ENCODE peak calls at places on chromosomes 16 and 17, in six cellular contexts. R is breast epithelium, J is heart right ventricle, W is tibial artery, K is stomach, G is body of pancreas. O is an unnamed sample.

GRCh38 chr17:16491703-16492612 is at the start of gene LRRC75A:
- DNase-seq in R (no peak), J (peak; percentile 17), W (peak; percentile 68), K (peak; percentile 59), G (peak; percentile 49), O (peak; percentile 53)

GRCh38 chr17:2871720-2872119 is 75.5 kb downstream of the RAP1GAP2 start:
- DNase-seq in R (no peak), J (no peak), W (no peak), K (no peak), G (no peak), O (no peak)

GRCh38 chr16:9533042-9533441 is 441.6 kb downstream of the HAPSTR1 start:
- DNase-seq in R (no peak), J (no peak), W (no peak), K (no peak), G (no peak), O (no peak)

GRCh38 chr17:20156196-20157077 is 147.3 kb downstream of the SPECC1 start:
- DNase-seq in R (peak; percentile 27), J (no peak), W (no peak), K (peak; percentile 49), G (peak; percentile 62), O (peak; percentile 39)

GRCh38 chr17:65092262-65092661 is 35.7 kb upstream of the GNA13 start:
- DNase-seq in R (no peak), J (no peak), W (no peak), K (no peak), G (no peak), O (no peak)

GRCh38 chr16:89905511-89906140 is 13.0 kb upstream of the MC1R start:
- DNase-seq in R (no peak), J (no peak), W (no peak), K (no peak), G (no peak), O (no peak)

GRCh38 chr16:8740775-8741355 is 56.6 kb downstream of the TMEM186 start:
- DNase-seq in R (no peak), J (peak; percentile 37), W (no peak), K (peak; percentile 55), G (peak; percentile 61), O (no peak)

GRCh38 chr16:22352726-22353125 is 21.7 kb downstream of the CDR2 start:
- DNase-seq in R (no peak), J (no peak), W (no peak), K (no peak), G (no peak), O (no peak)

GRCh38 chr16:71769222-71769621 is 39.4 kb downstream of the AP1G1 start:
- DNase-seq in R (no peak), J (no peak), W (no peak), K (no peak), G (no peak), O (no peak)

GRCh38 chr16:75287708-75288107 is 36.3 kb upstream of the BCAR1 start:
- DNase-seq in R (no peak), J (no peak), W (no peak), K (no peak), G (no peak), O (no peak)

GRCh38 chr16:85568519-85568918 is 44.6 kb upstream of the GSE1 start:
- DNase-seq in R (no peak), J (no peak), W (no peak), K (peak; percentile 73), G (no peak), O (no peak)

GRCh38 chr16:65919116-65919515 is 447.4 kb upstream of the CDH5 start:
- DNase-seq in R (no peak), J (no peak), W (no peak), K (no peak), G (no peak), O (no peak)

GRCh38 chr17:55426851-55427586 is 5.4 kb upstream of the MMD start:
- DNase-seq in R (no peak), J (no peak), W (no peak), K (no peak), G (no peak), O (no peak)

GRCh38 chr17:66964930-66965800 is 658 bp downstream of the CACNG4 start:
- DNase-seq in R (peak; percentile 53), J (no peak), W (no peak), K (no peak), G (peak; percentile 23), O (peak; percentile 86)

GRCh38 chr16:65739518-65739917 is 617.7 kb upstream of the CDH11 start:
- DNase-seq in R (no peak), J (no peak), W (no peak), K (no peak), G (no peak), O (no peak)

GRCh38 chr17:37116802-37117201 is 168.0 kb downstream of the AATF start:
- DNase-seq in R (no peak), J (no peak), W (no peak), K (no peak), G (no peak), O (no peak)

GRCh38 chr16:74724820-74725549 is 24.3 kb upstream of the MLKL start:
- DNase-seq in R (no peak), J (no peak), W (no peak), K (no peak), G (no peak), O (no peak)

GRCh38 chr17:55717898-55718735 is 4.5 kb downstream of the TMEM100 start:
- DNase-seq in R (peak; percentile 63), J (peak; percentile 81), W (peak; percentile 84), K (peak; percentile 81), G (peak; percentile 75), O (peak; percentile 82)

GRCh38 chr16:1037023-1037933 is 35.3 kb upstream of the SSTR5 start:
- DNase-seq in R (no peak), J (no peak), W (no peak), K (no peak), G (no peak), O (peak; percentile 86)

GRCh38 chr16:55640714-55641327 is 15.0 kb upstream of the SLC6A2 start:
- DNase-seq in R (no peak), J (no peak), W (no peak), K (no peak), G (no peak), O (no peak)

GRCh38 chr17:56083475-56083874 is 69.8 kb upstream of the ANKFN1 start:
- DNase-seq in R (no peak), J (no peak), W (no peak), K (no peak), G (no peak), O (no peak)

GRCh38 chr16:85541181-85541580 is 71.9 kb upstream of the GSE1 start:
- DNase-seq in R (no peak), J (no peak), W (no peak), K (no peak), G (no peak), O (no peak)

GRCh38 chr17:2364132-2365116 is 27.1 kb downstream of the SGSM2 start:
- DNase-seq in R (no peak), J (peak; percentile 63), W (no peak), K (no peak), G (no peak), O (no peak)

GRCh38 chr16:19810817-19811731 is 73.6 kb downstream of the GPRC5B start:
- DNase-seq in R (no peak), J (no peak), W (no peak), K (no peak), G (no peak), O (no peak)

DNA sequence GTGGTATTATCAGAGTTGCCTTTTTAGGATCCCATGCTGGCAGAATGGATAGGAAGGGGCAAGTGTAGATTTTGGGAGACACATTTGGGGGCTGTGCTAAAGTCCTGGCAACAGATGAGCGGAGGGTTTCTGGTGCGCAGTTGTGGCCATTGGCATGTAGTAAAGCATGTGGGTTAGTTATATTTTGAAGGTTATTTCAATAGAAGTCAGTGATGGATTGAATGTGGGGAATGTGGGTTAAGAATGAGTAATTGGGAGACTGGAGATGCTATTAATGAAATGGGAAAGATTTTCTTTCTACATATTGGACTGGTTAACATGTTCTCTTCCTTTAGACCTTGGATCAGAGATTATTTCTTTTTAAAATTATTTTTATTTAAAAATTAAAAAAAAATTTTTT is 10.0 kb downstream of the DUS2 start:
- DNase-seq in R (no peak), J (no peak), W (no peak), K (no peak), G (no peak), O (no peak)
- H3K4me3 ChIP-seq in R (no peak overlapping the region), J (no peak overlapping the region), W (no peak overlapping the region), K (no peak overlapping the region), G (no peak overlapping the region), O (no peak overlapping the region)

GRCh38 chr17:7549401-7550055 is 670 bp downstream of the TNFSF12 start:
- DNase-seq in R (no peak), J (no peak), W (no peak), K (peak; percentile 33), G (no peak), O (no peak)

GRCh38 chr17:7548585-7549400 is at the start of gene TNFSF12:
- DNase-seq in R (peak; percentile 27), J (peak; percentile 83), W (peak; percentile 84), K (peak; percentile 55), G (peak; percentile 61), O (peak; percentile 51)

GRCh38 chr17:7552621-7553051 is 3.8 kb downstream of the TNFSF12 start:
- DNase-seq in R (no peak), J (no peak), W (no peak), K (no peak), G (no peak), O (no peak)

GRCh38 chr17:7551396-7551795 is 2.5 kb downstream of the TNFSF12 start:
- DNase-seq in R (no peak), J (no peak), W (no peak), K (no peak), G (no peak), O (no peak)

DNA sequence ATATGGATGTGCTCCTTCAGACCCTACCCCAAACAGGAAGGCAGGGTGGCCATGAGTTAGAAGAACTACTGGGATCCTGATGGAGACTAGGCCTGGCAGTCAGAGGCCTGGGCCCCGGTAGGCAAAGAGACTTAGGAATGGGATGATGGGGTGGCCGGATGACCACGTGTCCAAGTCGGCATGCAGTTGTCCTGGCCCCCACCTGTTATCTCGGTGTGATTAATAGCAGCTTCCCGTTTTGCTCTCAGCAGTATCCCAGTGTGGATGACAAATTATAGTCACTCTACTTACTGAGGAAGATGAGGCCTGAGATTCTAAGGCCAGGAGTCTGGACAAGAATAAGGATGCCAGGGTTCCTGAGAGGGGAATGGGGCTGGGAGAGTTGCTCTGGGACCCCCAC is 1.5 kb downstream of the TNFSF12 start:
- DNase-seq in R (no peak), J (no peak), W (no peak), K (no peak), G (no peak), O (no peak)
- H3K27ac ChIP-seq in R (peak overlapping the region; percentile 89), J (peak overlapping the region; percentile 92), W (peak overlapping the region; percentile 90), K (peak overlapping the region; percentile 96), G (no peak overlapping the region), O (no peak overlapping the region)

DNA sequence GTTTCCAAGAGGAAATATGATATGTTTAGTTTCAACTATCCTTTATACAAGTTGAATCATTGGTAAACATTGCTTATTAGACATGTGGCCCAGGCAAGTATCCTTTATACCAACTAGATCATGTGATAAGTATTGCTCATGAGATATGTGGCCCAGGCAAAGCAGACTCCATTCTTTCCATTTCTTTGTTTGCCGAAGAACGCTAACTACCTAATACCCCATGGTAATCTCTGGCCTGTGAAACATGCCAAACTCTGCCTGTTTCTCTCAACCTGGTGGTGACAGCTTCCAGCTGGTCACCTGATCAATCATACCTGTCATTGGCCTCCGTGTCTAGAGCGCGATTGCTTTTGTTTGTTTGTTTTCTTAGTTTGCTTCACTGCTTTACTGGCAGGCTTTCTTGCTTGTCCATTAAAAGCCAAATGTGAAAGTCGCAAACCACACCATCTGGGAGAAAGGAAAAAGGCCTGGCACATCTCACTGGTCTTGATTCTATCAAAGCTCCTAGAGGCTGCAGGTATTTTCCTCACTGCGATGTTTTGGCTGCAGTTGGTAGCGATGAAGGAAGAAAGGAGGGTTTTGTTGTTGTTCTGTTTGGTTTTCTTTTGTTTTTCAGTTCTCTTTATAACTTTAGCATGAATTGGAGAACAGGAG is 686.2 kb downstream of the KCNJ2 start:
- DNase-seq in R (no peak), J (no peak), W (no peak), K (peak; percentile 26), G (peak; percentile 14), O (no peak)
- H3K4me3 ChIP-seq in R (no peak overlapping the region), J (no peak overlapping the region), W (no peak overlapping the region), K (no peak overlapping the region), G (no peak overlapping the region), O (no peak overlapping the region)

GRCh38 chr16:26987631-26988030 is 79.1 kb upstream of the C16orf82 start:
- DNase-seq in R (no peak), J (no peak), W (no peak), K (no peak), G (no peak), O (no peak)
- H3K27ac ChIP-seq in R (no peak overlapping the region), J (no peak overlapping the region), W (no peak overlapping the region), K (no peak overlapping the region), G (no peak overlapping the region), O (no peak overlapping the region)

O was measured in WERI-Rb-1.